ENCODE peak calls at places on chromosomes 1 and 21, in six cellular contexts. D is PC-3, Q is hepatocyte, E is GM23248, R is neural progenitor cell, B is HCT116. G is an unnamed sample.

GRCh38 chr21:17548262-17548661 is 35.4 kb downstream of the CXADR start:
- DNase-seq in Q (no peak), D (no peak), E (no peak), B (no peak), R (no peak), G (no peak)

GRCh38 chr1:30809514-30810263 is 52.1 kb upstream of the LAPTM5 start:
- DNase-seq in Q (peak), B (no peak), D (peak), E (peak), R (peak), G (no peak)

GRCh38 chr1:226874579-226875425 is 4.4 kb downstream of the PSEN2 start:
- DNase-seq in Q (no peak), D (no peak), E (no peak), B (no peak), R (no peak), G (no peak)

GRCh38 chr1:46179138-46180081 is 3.1 kb upstream of the P3R3URF start:
- DNase-seq in R (peak), E (peak), B (peak), Q (peak), D (peak), G (peak)

GRCh38 chr21:44089001-44089911 is 17.9 kb upstream of the PWP2 start:
- DNase-seq in R (no peak), B (no peak), D (no peak), E (no peak), Q (peak), G (no peak)

GRCh38 chr1:35298464-35298863 is 30.0 kb downstream of the ZMYM4 start:
- DNase-seq in Q (peak), D (peak), R (peak), B (no peak), E (peak), G (peak)

GRCh38 chr1:40983286-40983685 is 3.8 kb downstream of the CTPS1 start:
- DNase-seq in E (peak), D (no peak), R (no peak), Q (no peak), B (no peak), G (no peak)

GRCh38 chr1:116496380-116496779 is 74.4 kb downstream of the CD58 start:
- DNase-seq in B (no peak), R (no peak), Q (peak), E (peak), D (peak), G (no peak)

GRCh38 chr1:43934279-43934985 is 831 bp downstream of the ARTN start:
- DNase-seq in Q (peak), D (peak), E (peak), R (peak), B (peak), G (peak)

GRCh38 chr1:179127163-179127895 is 45.5 kb downstream of the TOR3A start:
- DNase-seq in Q (no peak), R (no peak), E (peak), B (no peak), D (peak), G (no peak)

GRCh38 chr1:153402226-153402625 is 11.4 kb upstream of the S100A8 start:
- DNase-seq in D (no peak), B (no peak), E (no peak), Q (no peak), R (no peak), G (no peak)

GRCh38 chr1:115063238-115063901 is 25.9 kb downstream of the TSPAN2 start:
- DNase-seq in R (no peak), Q (no peak), E (no peak), B (no peak), D (peak), G (no peak)

GRCh38 chr1:217540321-217540720 is 90.6 kb downstream of the GPATCH2 start:
- DNase-seq in E (no peak), B (no peak), D (no peak), Q (no peak), R (no peak), G (no peak)

GRCh38 chr1:37866491-37866890 is 7.1 kb upstream of the MTF1 start:
- DNase-seq in D (no peak), E (no peak), Q (no peak), R (no peak), B (no peak), G (no peak)

GRCh38 chr21:37119421-37120218 is 46.6 kb downstream of the TTC3 start:
- DNase-seq in B (no peak), E (no peak), D (no peak), R (peak), Q (peak), G (peak)

GRCh38 chr21:38834725-38835124 is 29.0 kb downstream of the ETS2 start:
- DNase-seq in R (no peak), D (no peak), B (no peak), Q (no peak), E (no peak), G (no peak)

GRCh38 chr21:36589352-36589971 is 109.5 kb upstream of the SIM2 start:
- DNase-seq in E (peak), R (peak), Q (peak), B (peak), D (peak), G (peak)

GRCh38 chr21:45909238-45909785 is 72.3 kb upstream of the COL6A1 start:
- DNase-seq in D (no peak), Q (no peak), R (no peak), E (no peak), B (no peak), G (no peak)

GRCh38 chr1:246160905-246161304 is 346.2 kb downstream of the SMYD3 start:
- DNase-seq in B (no peak), R (no peak), D (no peak), E (no peak), Q (no peak), G (no peak)

GRCh38 chr1:85911742-85912141 is 203.5 kb upstream of the ZNHIT6 start:
- DNase-seq in B (peak), D (peak), R (peak), Q (no peak), E (peak), G (peak)

GRCh38 chr1:52633291-52633754 is 355 bp downstream of the SHISAL2A start:
- DNase-seq in Q (peak), B (no peak), E (peak), D (no peak), R (peak), G (peak)
- TF ChIP-seq EZH2 in Q (no peak), B (no peak), E (no peak), D (no peak), R (peak), G (no peak)

DNA sequence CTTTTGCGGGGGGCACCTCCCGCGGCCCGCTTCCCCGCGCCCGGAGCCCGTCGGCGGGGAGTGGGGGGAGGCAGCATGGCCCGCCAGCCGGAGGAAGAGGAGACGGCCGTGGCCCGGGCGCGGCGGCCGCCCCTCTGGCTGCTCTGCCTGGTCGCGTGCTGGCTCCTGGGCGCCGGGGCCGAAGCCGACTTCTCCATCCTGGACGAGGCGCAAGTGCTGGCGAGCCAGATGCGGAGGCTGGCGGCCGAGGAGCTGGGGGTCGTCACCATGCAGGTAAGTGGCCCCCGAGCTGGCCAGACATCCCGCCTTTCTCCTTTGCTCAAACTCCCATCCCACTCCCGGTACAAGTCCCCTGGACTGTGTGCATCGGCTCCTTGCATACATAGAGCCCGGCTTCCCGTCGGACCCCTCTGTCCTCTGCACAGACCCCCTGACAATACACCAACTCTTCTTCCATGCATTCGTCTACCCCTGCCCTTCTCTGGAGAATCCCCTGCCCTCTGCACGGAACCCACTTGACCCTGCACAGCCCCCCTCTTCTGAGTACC is 815 bp downstream of the CACHD1 start:
- DNase-seq in Q (peak), B (no peak), D (no peak), E (peak), R (peak), G (peak)
- TF ChIP-seq EZH2phosphoT487 in Q (no peak), B (no peak), D (no peak), E (no peak), R (no peak), G (no peak)

GRCh38 chr1:3740038-3740437 is 12.2 kb upstream of the CCDC27 start:
- DNase-seq in B (no peak), Q (no peak), E (no peak), R (no peak), D (no peak), G (no peak)
- TF ChIP-seq EZH2 in B (no peak), Q (no peak), E (no peak), R (no peak), D (no peak), G (no peak)

GRCh38 chr1:169086603-169087455 is 19.7 kb upstream of the ATP1B1 start:
- DNase-seq in D (no peak), Q (peak), R (no peak), E (peak), B (no peak), G (no peak)
- TF ChIP-seq EZH2phosphoT487 in D (no peak), Q (no peak), R (no peak), E (no peak), B (no peak), G (no peak)

DNA sequence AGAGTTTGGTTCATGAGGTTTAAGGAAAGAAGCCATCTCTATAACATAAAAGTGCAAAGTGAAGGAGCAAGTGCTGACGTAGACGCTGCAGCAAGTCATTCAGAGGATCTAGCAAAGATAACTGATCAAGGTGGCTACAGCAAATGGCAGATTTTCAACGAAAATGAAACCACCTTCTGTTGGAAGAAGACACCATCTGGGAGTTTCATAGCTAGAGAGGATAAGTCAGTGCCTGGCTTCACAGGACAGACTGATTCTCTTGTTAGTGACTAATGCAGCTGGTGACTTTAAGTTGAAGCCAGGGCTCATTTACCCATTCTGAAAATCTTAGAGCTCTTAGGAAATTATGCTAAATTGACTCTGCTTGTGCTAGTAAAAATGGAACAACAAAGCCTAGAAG is 10.4 kb downstream of the MAEL start:
- DNase-seq in E (no peak), R (no peak), D (no peak), Q (no peak), B (no peak), G (no peak)
- TF ChIP-seq EZH2 in E (no peak), R (no peak), D (no peak), Q (no peak), B (no peak), G (no peak)

GRCh38 chr1:184664042-184664659 is 90.5 kb downstream of the EDEM3 start:
- DNase-seq in B (peak), Q (peak), D (peak), E (peak), R (peak), G (peak)
- TF ChIP-seq EZH2phosphoT487 in B (no peak), Q (no peak), D (no peak), E (no peak), R (no peak), G (no peak)

GRCh38 chr1:18638818-18639193 is 8.2 kb downstream of the PAX7 start:
- DNase-seq in R (no peak), D (no peak), E (no peak), Q (no peak), B (no peak), G (no peak)

GRCh38 chr1:18640228-18641004 is 9.8 kb downstream of the PAX7 start:
- DNase-seq in B (no peak), D (no peak), R (peak), Q (no peak), E (no peak), G (peak)

GRCh38 chr1:18641005-18641941 is 10.6 kb downstream of the PAX7 start:
- DNase-seq in E (no peak), D (no peak), Q (no peak), R (peak), B (no peak), G (no peak)

GRCh38 chr1:18637962-18638817 is 7.5 kb downstream of the PAX7 start:
- DNase-seq in D (no peak), R (no peak), B (no peak), E (no peak), Q (no peak), G (no peak)

DNA sequence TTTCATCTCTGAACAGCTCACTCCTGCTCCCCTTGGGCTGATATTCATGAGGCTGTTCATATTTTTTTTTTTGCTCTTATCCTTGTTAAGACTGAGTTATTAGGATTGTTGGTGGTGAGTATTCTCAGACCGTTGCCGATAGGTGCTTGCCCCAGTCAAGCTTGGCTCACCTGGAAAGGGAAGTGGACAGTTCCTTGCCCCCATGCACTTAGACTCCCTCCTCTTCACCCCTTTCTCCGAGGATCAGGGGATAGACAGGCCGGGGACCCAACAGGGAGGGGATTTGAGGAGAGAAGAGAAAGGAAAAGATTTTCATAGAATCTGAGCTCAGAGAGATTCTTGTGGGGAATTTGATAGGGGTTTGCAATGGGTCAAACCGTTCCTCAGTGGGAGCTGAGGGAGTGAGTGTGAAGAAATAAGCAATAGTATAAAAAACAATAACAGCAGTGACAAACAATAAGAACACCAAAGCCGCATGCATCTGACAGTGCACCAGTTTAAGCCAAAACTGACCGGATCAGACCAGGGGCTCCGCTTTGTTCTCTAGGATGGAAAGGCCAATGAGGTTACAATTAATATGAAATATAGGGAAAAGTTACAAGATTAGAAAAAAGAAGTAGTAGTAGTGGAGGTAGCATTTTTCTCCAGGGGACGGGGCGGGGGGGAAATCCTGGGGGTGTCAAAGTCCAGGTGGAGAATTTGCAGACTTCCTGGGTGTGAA is 8.8 kb downstream of the PAX7 start:
- DNase-seq in D (no peak), E (no peak), B (no peak), Q (no peak), R (peak), G (no peak)
- TF ChIP-seq EZH2 in D (no peak), E (peak), B (no peak), Q (peak), R (no peak), G (peak)